ENCODE peak calls at places on chromosome 9, in four cellular contexts. J is activated T-cell treated with anti-CD3 and anti-CD28 coated beads, Interleukin-2, amount 50 U/mL, for 72 hours; Y is sciatic nerve; B is HS-5. A is an unnamed sample.

GRCh38 chr9:8660383-8660782 is 860.8 kb upstream of the DMAC1 start:
- DNase-seq in J (no peak), Y (peak; percentile 85), B (no peak), A (no peak)

GRCh38 chr9:131873361-131873760 is 133.5 kb upstream of the RAPGEF1 start:
- DNase-seq in J (no peak), Y (no peak), B (no peak), A (peak; percentile 88)

GRCh38 chr9:125472926-125473701 is 211.5 kb downstream of the GAPVD1 start:
- DNase-seq in J (no peak), Y (no peak), B (no peak), A (no peak)

GRCh38 chr9:69056416-69056815 is 20.9 kb downstream of the FXN start:
- DNase-seq in J (no peak), Y (peak; percentile 6), B (no peak), A (no peak)

GRCh38 chr9:37262410-37262809 is 142.0 kb downstream of the ZCCHC7 start:
- DNase-seq in J (no peak), Y (no peak), B (no peak), A (no peak)

GRCh38 chr9:100352201-100352726 is 478 bp downstream of the TEX10 start:
- DNase-seq in J (peak; percentile 50), Y (peak; percentile 72), B (no peak), A (no peak)

GRCh38 chr9:16099901-16100300 is 547.1 kb downstream of the CCDC171 start:
- DNase-seq in J (no peak), Y (no peak), B (no peak), A (no peak)

GRCh38 chr9:27534658-27535209 is 5.1 kb upstream of the MOB3B start:
- DNase-seq in J (no peak), Y (no peak), B (no peak), A (no peak)

GRCh38 chr9:21392270-21392669 is 7.1 kb upstream of the IFNA2 start:
- DNase-seq in J (no peak), Y (no peak), B (no peak), A (no peak)

GRCh38 chr9:138022756-138023393 is 145.3 kb downstream of the CACNA1B start:
- DNase-seq in J (no peak), Y (peak; percentile 45), B (no peak), A (no peak)

GRCh38 chr9:33320568-33321261 is 30.4 kb downstream of the NFX1 start:
- DNase-seq in J (no peak), Y (no peak), B (peak; percentile 94), A (no peak)

GRCh38 chr9:107750741-107751521 is 261.4 kb upstream of the KLF4 start:
- DNase-seq in J (no peak), Y (peak; percentile 89), B (peak; percentile 93), A (no peak)

GRCh38 chr9:37424686-37425297 is 2.3 kb downstream of the GRHPR start:
- DNase-seq in J (no peak), Y (no peak), B (no peak), A (no peak)